ENCODE peak calls at places on chromosomes 7 and 10, in six cellular contexts. A is globus pallidus; U is NCI-H1092; K is CMK; E is heart right ventricle; Z is stimulated activated CD4-positive, alpha-beta T cell treated with anti-CD3 and anti-CD28 coated beads, Interleukin-12 subunit alpha, Interleukin-12 subunit beta, amount 100 ng/mL, for 4 hours. L is an unnamed sample.

GRCh38 chr10:117346574-117346973 is 28.7 kb downstream of the PDZD8 start:
- DNase-seq in E (no peak), Z (no peak), U (no peak), K (no peak), A (no peak), L (no peak)

GRCh38 chr10:63264852-63265617 is 131.9 kb downstream of the NRBF2 start:
- DNase-seq in A (peak; percentile 60), U (no peak), K (peak; percentile 26), Z (peak; percentile 14), E (peak; percentile 42), L (peak; percentile 57)

GRCh38 chr7:96558530-96558929 is 151.1 kb downstream of the SEM1 start:
- DNase-seq in E (no peak), Z (no peak), A (no peak), U (no peak), K (no peak), L (peak; percentile 25)

GRCh38 chr10:63115732-63116383 is 17.3 kb upstream of the NRBF2 start:
- DNase-seq in E (peak; percentile 94), U (no peak), Z (no peak), A (peak; percentile 90), K (no peak), L (peak; percentile 92)

GRCh38 chr10:61837748-61838055 is 63.8 kb upstream of the ARID5B start:
- DNase-seq in U (no peak), K (no peak), Z (no peak), E (no peak), A (no peak), L (no peak)

GRCh38 chr10:7626283-7626682 is 40.5 kb downstream of the ITIH5 start:
- DNase-seq in Z (no peak), E (no peak), U (no peak), K (no peak), A (no peak), L (no peak)

GRCh38 chr10:131096031-131096430 is 215.5 kb downstream of the TCERG1L start:
- DNase-seq in E (no peak), U (no peak), A (no peak), K (no peak), Z (no peak), L (no peak)

GRCh38 chr10:96720422-96721206 is at the start of gene PIK3AP1:
- DNase-seq in U (peak; percentile 35), Z (peak; percentile 32), E (peak; percentile 24), K (peak; percentile 62), A (no peak), L (no peak)

GRCh38 chr10:79024296-79024695 is 44.5 kb upstream of the ZMIZ1 start:
- DNase-seq in A (no peak), U (no peak), Z (no peak), E (no peak), K (no peak), L (no peak)

GRCh38 chr7:79337722-79338121 is 115.7 kb downstream of the MAGI2 start:
- DNase-seq in E (no peak), A (peak; percentile 37), Z (no peak), K (no peak), U (no peak), L (no peak)

GRCh38 chr7:43461349-43462024 is 121.4 kb upstream of the STK17A start:
- DNase-seq in A (no peak), U (no peak), Z (no peak), E (peak; percentile 34), K (no peak), L (no peak)

GRCh38 chr10:22410394-22410793 is 65.1 kb downstream of the SPAG6 start:
- DNase-seq in Z (no peak), K (no peak), E (no peak), A (no peak), U (no peak), L (no peak)

GRCh38 chr10:110311357-110311949 is 6.7 kb upstream of the SMNDC1 start:
- DNase-seq in A (peak; percentile 46), E (peak; percentile 55), Z (peak; percentile 36), U (peak; percentile 18), K (no peak), L (peak; percentile 54)

GRCh38 chr10:86757110-86757790 is 831 bp downstream of the BMPR1A start:
- DNase-seq in K (no peak), A (no peak), U (peak; percentile 3), Z (peak; percentile 20), E (peak; percentile 34), L (peak; percentile 50)

GRCh38 chr7:2876031-2876862 is 32.1 kb upstream of the GNA12 start:
- DNase-seq in K (no peak), A (no peak), E (no peak), Z (no peak), U (peak; percentile 41), L (peak; percentile 64)

GRCh38 chr10:9301148-9301547 is 1246.7 kb downstream of the GATA3 start:
- DNase-seq in Z (no peak), K (no peak), E (no peak), U (no peak), A (peak; percentile 20), L (peak; percentile 5)

GRCh38 chr10:16835223-16835622 is 18.0 kb upstream of the RSU1 start:
- DNase-seq in U (no peak), K (no peak), E (no peak), A (no peak), Z (peak; percentile 8), L (no peak)

GRCh38 chr7:112067609-112068540 is 138.3 kb downstream of the DOCK4 start:
- DNase-seq in E (no peak), Z (no peak), A (no peak), K (no peak), U (no peak), L (peak; percentile 33)

GRCh38 chr7:33982425-33982786 is 77.1 kb downstream of the BMPER start:
- DNase-seq in A (no peak), E (no peak), U (no peak), Z (no peak), K (no peak), L (peak; percentile 52)

GRCh38 chr7:17523813-17524741 is 225.6 kb downstream of the AHR start:
- DNase-seq in K (no peak), A (no peak), Z (no peak), E (no peak), U (no peak), L (peak; percentile 92)

GRCh38 chr10:86655596-86655995 is 1.2 kb downstream of the OPN4 start:
- DNase-seq in U (no peak), K (no peak), Z (no peak), A (no peak), E (no peak), L (no peak)

GRCh38 chr10:103278862-103279298 is 1.9 kb downstream of the INA start:
- DNase-seq in A (peak; percentile 6), E (peak; percentile 54), Z (peak; percentile 49), K (no peak), U (no peak), L (peak; percentile 28)

GRCh38 chr10:70542565-70542938 is 60.0 kb downstream of the PRF1 start:
- DNase-seq in Z (no peak), U (no peak), A (no peak), K (no peak), E (no peak), L (no peak)

GRCh38 chr10:77478248-77478963 is 159.2 kb downstream of the KCNMA1 start:
- DNase-seq in Z (no peak), U (no peak), K (no peak), A (peak; percentile 11), E (no peak), L (peak; percentile 79)

GRCh38 chr10:50388181-50388580 is 136.9 kb upstream of the ASAH2 start:
- DNase-seq in A (no peak), Z (no peak), U (no peak), E (no peak), K (no peak), L (no peak)

GRCh38 chr7:128838981-128839731 is 8.9 kb downstream of the FLNC start:
- DNase-seq in Z (no peak), K (no peak), A (peak; percentile 35), E (no peak), U (no peak), L (no peak)

GRCh38 chr7:4883352-4884144 is at the start of gene RADIL:
- DNase-seq in U (peak; percentile 94), A (peak; percentile 90), E (peak; percentile 94), Z (peak; percentile 85), K (peak; percentile 76), L (peak; percentile 41)

GRCh38 chr10:50334273-50334672 is 83.0 kb upstream of the ASAH2 start:
- DNase-seq in K (no peak), U (no peak), Z (no peak), A (no peak), E (no peak), L (peak; percentile 61)

GRCh38 chr7:93315896-93316295 is 83.7 kb downstream of the VPS50 start:
- DNase-seq in Z (no peak), U (no peak), A (no peak), K (no peak), E (no peak), L (no peak)

GRCh38 chr10:75977146-75977545 is 545.7 kb downstream of the LRMDA start:
- DNase-seq in E (no peak), U (no peak), K (no peak), Z (no peak), A (no peak), L (no peak)